ENCODE peak calls at places on chromosomes 5 and 9, in eight cellular contexts. P is CD4-positive, alpha-beta memory T cell; Z is NCI-H510A; J is astrocyte; C is A172; E is AG04449; O is astrocyte of the spinal cord; H is stimulated activated CD4-positive, alpha-beta T cell treated with anti-CD3 and anti-CD28 coated beads, Interleukin-4, amount 100 ng/mL, for 48 hours. R is an unnamed sample.

GRCh38 chr9:98881836-98882568 is 61.7 kb upstream of the COL15A1 start:
- DNase-seq in P (no peak), J (no peak), H (no peak), O (no peak), E (no peak), C (peak), Z (no peak), R (no peak)

GRCh38 chr5:79112703-79113058 is 1.1 kb downstream of the BHMT start:
- DNase-seq in Z (no peak), P (no peak), E (no peak), C (no peak), H (no peak), O (no peak), J (no peak), R (no peak)

GRCh38 chr5:78776637-78777036 is 128.1 kb upstream of the LHFPL2 start:
- DNase-seq in O (peak), P (no peak), C (no peak), E (no peak), H (no peak), Z (no peak), J (peak), R (no peak)

GRCh38 chr9:87713278-87713989 is 12.5 kb upstream of the CTSL start:
- DNase-seq in E (peak), P (peak), O (peak), C (peak), J (peak), Z (no peak), H (peak), R (no peak)

GRCh38 chr9:4306066-4306787 is 6.4 kb upstream of the GLIS3 start:
- DNase-seq in C (no peak), J (peak), Z (no peak), E (no peak), O (no peak), P (no peak), H (peak), R (no peak)

GRCh38 chr9:21081451-21081850 is 3.7 kb upstream of the IFNB1 start:
- DNase-seq in H (no peak), Z (no peak), J (no peak), C (no peak), P (no peak), O (no peak), E (no peak), R (no peak)

GRCh38 chr5:82359286-82359685 is 81.1 kb upstream of the RPS23 start:
- DNase-seq in E (no peak), O (peak), C (no peak), H (no peak), Z (no peak), J (peak), P (no peak), R (no peak)

GRCh38 chr5:1380011-1380817 is 35.3 kb upstream of the CLPTM1L start:
- DNase-seq in C (no peak), J (no peak), P (peak), O (no peak), Z (peak), H (peak), E (no peak), R (no peak)

GRCh38 chr5:107929080-107929479 is 258.3 kb upstream of the EFNA5 start:
- DNase-seq in C (no peak), Z (no peak), J (no peak), P (no peak), E (no peak), O (no peak), H (no peak), R (no peak)

GRCh38 chr5:17169507-17169906 is 47.9 kb upstream of the BASP1 start:
- DNase-seq in O (no peak), E (no peak), Z (no peak), H (no peak), J (peak), C (no peak), P (no peak), R (no peak)

GRCh38 chr9:126440938-126441337 is 114.3 kb downstream of the MVB12B start:
- DNase-seq in O (peak), Z (no peak), P (no peak), J (peak), C (no peak), E (peak), H (no peak), R (no peak)

GRCh38 chr5:126189862-126190261 is 233.3 kb upstream of the GRAMD2B start:
- DNase-seq in Z (no peak), P (no peak), C (no peak), J (no peak), H (no peak), E (no peak), O (no peak), R (no peak)

GRCh38 chr5:103411721-103412120 is 150.9 kb downstream of the NUDT12 start:
- DNase-seq in C (no peak), Z (no peak), H (no peak), O (no peak), E (no peak), J (no peak), P (no peak), R (no peak)